ENCODE peak calls at places on chromosomes 4 and X, in seven cellular contexts. Z is hepatocyte, A is psoas muscle, M is cardiac muscle cell, D is upper lobe of right lung, S is left ventricle myocardium inferior, B is suprapubic skin. L is an unnamed sample.

GRCh38 chr4:54586343-54586953 is 71.3 kb upstream of the KIT start:
- DNase-seq in B (no peak), M (no peak), S (no peak), A (no peak), Z (peak; percentile 76), D (no peak), L (no peak)

GRCh38 chrX:69307736-69308135 is 142.5 kb upstream of the PJA1 start:
- DNase-seq in A (no peak), D (no peak), Z (no peak), B (no peak), M (no peak), S (no peak), L (peak; percentile 49)

GRCh38 chr4:71396382-71396781 is 57.6 kb downstream of the SLC4A4 start:
- DNase-seq in A (no peak), S (no peak), D (no peak), B (no peak), M (no peak), Z (peak; percentile 8), L (no peak)

GRCh38 chrX:115525486-115525885 is 35.5 kb upstream of the PLS3 start:
- DNase-seq in Z (no peak), A (no peak), S (no peak), B (no peak), D (peak; percentile 62), M (no peak), L (no peak)

GRCh38 chrX:150935466-150935865 is 37.0 kb upstream of the CD99L2 start:
- DNase-seq in D (no peak), A (no peak), S (no peak), B (no peak), Z (no peak), M (no peak), L (no peak)

GRCh38 chrX:38561951-38562719 is 793 bp downstream of the TSPAN7 start:
- DNase-seq in D (peak; percentile 63), A (peak; percentile 29), M (peak; percentile 18), Z (peak; percentile 37), B (no peak), S (peak; percentile 16), L (peak; percentile 29)

GRCh38 chrX:53458082-53458481 is 23.9 kb upstream of the HSD17B10 start:
- DNase-seq in Z (no peak), D (no peak), A (no peak), S (no peak), B (no peak), M (no peak), L (no peak)

GRCh38 chrX:111687305-111687704 is 6.3 kb downstream of the ALG13 start:
- DNase-seq in S (no peak), Z (no peak), A (no peak), D (no peak), M (no peak), B (no peak), L (no peak)

GRCh38 chr4:152699313-152699712 is 19.5 kb upstream of the TMEM154 start:
- DNase-seq in A (no peak), B (no peak), S (no peak), D (no peak), M (no peak), Z (no peak), L (no peak)

GRCh38 chr4:154503598-154503997 is 12.0 kb upstream of the DCHS2 start:
- DNase-seq in M (peak; percentile 54), Z (peak; percentile 16), A (no peak), D (no peak), B (no peak), S (no peak), L (no peak)

GRCh38 chr4:152100378-152101201 is 339.8 kb upstream of the GATB start:
- DNase-seq in Z (no peak), M (no peak), B (no peak), D (no peak), A (no peak), S (no peak), L (no peak)

GRCh38 chr4:147136308-147136707 is 190.6 kb upstream of the TTC29 start:
- DNase-seq in Z (peak; percentile 32), M (no peak), S (peak; percentile 37), A (no peak), D (no peak), B (no peak), L (no peak)

GRCh38 chr4:158856852-158857251 is 88.0 kb downstream of the FNIP2 start:
- DNase-seq in Z (peak; percentile 41), S (no peak), M (peak; percentile 20), B (no peak), D (no peak), A (no peak), L (no peak)

GRCh38 chr4:75429208-75429607 is 85.0 kb downstream of the RCHY1 start:
- DNase-seq in Z (no peak), S (no peak), A (no peak), B (no peak), D (no peak), M (no peak), L (no peak)

GRCh38 chrX:22278375-22278774 is 5.7 kb downstream of the CBLL2 start:
- DNase-seq in A (no peak), S (no peak), D (no peak), B (no peak), M (peak; percentile 26), Z (no peak), L (peak; percentile 11)

GRCh38 chr4:8439168-8439567 is 1.4 kb downstream of the ACOX3 start:
- DNase-seq in S (no peak), D (no peak), M (no peak), Z (no peak), B (no peak), A (no peak), L (no peak)

GRCh38 chr4:168558587-168558986 is 61.7 kb downstream of the PALLD start:
- DNase-seq in A (no peak), Z (no peak), M (no peak), D (no peak), B (no peak), S (no peak), L (no peak)

GRCh38 chrX:19604375-19604774 is 89.1 kb upstream of the MAP3K15 start:
- DNase-seq in A (no peak), B (no peak), S (no peak), M (no peak), D (no peak), Z (no peak), L (no peak)
- H3K27ac ChIP-seq in A (no peak overlapping the region), B (no peak overlapping the region), S (no peak overlapping the region), M (no peak overlapping the region), D (no peak overlapping the region), Z (no peak overlapping the region), L (no peak overlapping the region)

GRCh38 chr4:87270825-87271224 is 50.4 kb upstream of the KLHL8 start:
- DNase-seq in D (no peak), B (no peak), S (no peak), Z (no peak), M (no peak), A (no peak), L (no peak)

GRCh38 chr4:87266986-87267385 is 46.6 kb upstream of the KLHL8 start:
- DNase-seq in Z (no peak), M (no peak), D (no peak), S (no peak), A (no peak), B (no peak), L (no peak)

GRCh38 chr4:87274327-87274726 is 48.4 kb downstream of the HSD17B13 start:
- DNase-seq in M (no peak), S (no peak), A (no peak), B (no peak), Z (no peak), D (no peak), L (no peak)

GRCh38 chr4:87268401-87268800 is 48.0 kb upstream of the KLHL8 start:
- DNase-seq in A (no peak), Z (no peak), D (no peak), S (no peak), M (no peak), B (no peak), L (no peak)

DNA sequence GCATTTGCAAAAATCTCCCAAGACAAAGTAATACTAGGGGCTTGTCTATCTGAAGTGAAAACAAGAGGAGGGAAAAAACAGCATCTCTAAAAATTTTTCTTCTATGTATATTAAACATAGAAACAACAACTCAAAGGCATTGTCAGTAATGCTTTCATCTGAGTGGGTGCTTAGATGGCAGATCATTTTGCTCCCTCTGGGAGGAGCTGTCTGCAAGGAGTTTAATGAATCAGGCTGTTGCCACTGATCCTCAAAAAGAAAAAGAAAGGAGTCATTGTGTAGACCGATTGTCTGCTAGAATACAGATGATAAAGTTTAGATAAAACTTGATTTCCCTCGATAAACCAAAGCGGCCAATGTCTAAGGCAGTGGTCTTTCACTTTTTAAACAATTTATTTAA is 49.7 kb upstream of the KLHL8 start:
- DNase-seq in S (no peak), A (no peak), B (no peak), Z (peak; percentile 60), M (peak; percentile 32), D (no peak), L (peak; percentile 24)
- TF ChIP-seq CTCF in S (peak; percentile 64), A (peak; percentile 34), B (peak; percentile 44), Z (peak; percentile 66), M (peak; percentile 73), D (peak; percentile 50), L (peak; percentile 58)

GRCh38 chr4:4504783-4505182 is 37.1 kb downstream of the STX18 start:
- DNase-seq in Z (no peak), M (no peak), A (no peak), D (no peak), B (no peak), S (no peak), L (no peak)
- H3K4me3 ChIP-seq in Z (no peak overlapping the region), M (no peak overlapping the region), A (no peak overlapping the region), D (no peak overlapping the region), B (no peak overlapping the region), S (no peak overlapping the region), L (no peak overlapping the region)

GRCh38 chr4:18042012-18042411 is 20.5 kb upstream of the LCORL start:
- DNase-seq in Z (no peak), A (no peak), B (no peak), S (no peak), M (no peak), D (no peak), L (no peak)
- H3K27ac ChIP-seq in Z (no peak overlapping the region), A (no peak overlapping the region), B (no peak overlapping the region), S (no peak overlapping the region), M (no peak overlapping the region), D (no peak overlapping the region), L (no peak overlapping the region)

DNA sequence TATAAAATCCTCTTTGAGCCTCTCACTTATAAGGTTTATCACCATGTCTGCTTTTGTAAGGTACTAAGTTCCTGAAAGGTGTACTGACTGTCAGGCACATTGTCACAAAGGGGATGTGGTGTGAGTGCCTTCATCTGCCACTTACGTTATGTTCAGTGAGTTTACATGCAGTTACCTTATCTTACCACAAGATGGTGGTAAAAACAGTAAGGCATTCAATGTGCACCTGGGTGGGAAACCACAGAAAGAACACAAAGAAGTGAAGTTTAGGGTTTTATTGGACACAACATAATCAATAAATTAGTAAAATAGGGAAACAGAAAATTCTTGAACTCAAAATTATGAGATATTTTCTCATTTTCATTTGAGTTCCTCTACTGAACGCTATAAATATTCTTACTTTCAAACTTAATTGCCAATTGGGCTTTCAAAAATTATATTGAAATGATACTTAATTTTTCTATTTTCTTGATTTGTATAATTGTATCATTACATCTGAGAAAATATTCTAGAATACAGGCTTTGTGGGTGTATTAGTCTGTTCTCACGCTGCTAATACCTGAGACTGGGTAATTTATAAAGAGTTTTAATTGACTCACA is 650.8 kb downstream of the PCDH7 start:
- DNase-seq in B (no peak), A (no peak), M (peak; percentile 66), Z (peak; percentile 60), S (no peak), D (no peak), L (peak; percentile 20)
- TF ChIP-seq CTCF in B (peak; percentile 66), A (peak; percentile 52), M (peak; percentile 83), Z (peak; percentile 72), S (peak; percentile 78), D (peak; percentile 71), L (peak; percentile 75)